ENCODE peak calls at places on chromosomes 1 and 21, in eight cellular contexts. E is ovary, T is stomach, Q is upper lobe of left lung, O is H1, K is A549, R is K562, M is transverse colon. V is an unnamed sample.

GRCh38 chr21:36135391-36136094 is 664 bp downstream of the CBR3 start:
- DNase-seq in E (peak), T (peak), Q (peak), O (peak), K (peak), R (no peak), M (peak), V (peak)

GRCh38 chr21:45991606-45992301 is 10.2 kb downstream of the COL6A1 start:
- DNase-seq in E (peak), T (peak), Q (no peak), O (no peak), K (no peak), R (no peak), M (no peak), V (peak)

GRCh38 chr21:34498623-34499022 is 13.4 kb downstream of the KCNE1 start:
- DNase-seq in E (no peak), T (no peak), Q (no peak), O (no peak), K (no peak), R (no peak), M (no peak), V (no peak)

GRCh38 chr21:35697321-35697808 is 363.0 kb downstream of the SETD4 start:
- DNase-seq in E (peak), T (peak), Q (peak), O (no peak), K (no peak), R (peak), M (peak), V (peak)

GRCh38 chr1:21914880-21915640 is 22.1 kb downstream of the HSPG2 start:
- DNase-seq in E (no peak), T (peak), Q (no peak), O (no peak), K (no peak), R (peak), M (peak), V (no peak)

GRCh38 chr1:246117066-246117791 is 389.9 kb downstream of the SMYD3 start:
- DNase-seq in E (no peak), T (peak), Q (peak), O (no peak), K (peak), R (peak), M (peak), V (no peak)

GRCh38 chr1:113141650-113142473 is 68.9 kb downstream of the LRIG2 start:
- DNase-seq in E (no peak), T (no peak), Q (no peak), O (no peak), K (peak), R (peak), M (no peak), V (no peak)

GRCh38 chr1:13725714-13726175 is 25.8 kb downstream of the PRDM2 start:
- DNase-seq in E (no peak), T (peak), Q (no peak), O (no peak), K (peak), R (peak), M (peak), V (no peak)

GRCh38 chr1:107141491-107142369 is 891 bp downstream of the NTNG1 start:
- DNase-seq in E (no peak), T (no peak), Q (no peak), O (peak), K (peak), R (peak), M (no peak), V (no peak)

GRCh38 chr1:202940561-202940960 is 13.5 kb upstream of the KLHL12 start:
- DNase-seq in E (no peak), T (no peak), Q (no peak), O (no peak), K (no peak), R (no peak), M (no peak), V (no peak)

GRCh38 chr1:72745413-72745812 is 463.1 kb upstream of the NEGR1 start:
- DNase-seq in E (no peak), T (no peak), Q (no peak), O (no peak), K (no peak), R (no peak), M (no peak), V (no peak)

DNA sequence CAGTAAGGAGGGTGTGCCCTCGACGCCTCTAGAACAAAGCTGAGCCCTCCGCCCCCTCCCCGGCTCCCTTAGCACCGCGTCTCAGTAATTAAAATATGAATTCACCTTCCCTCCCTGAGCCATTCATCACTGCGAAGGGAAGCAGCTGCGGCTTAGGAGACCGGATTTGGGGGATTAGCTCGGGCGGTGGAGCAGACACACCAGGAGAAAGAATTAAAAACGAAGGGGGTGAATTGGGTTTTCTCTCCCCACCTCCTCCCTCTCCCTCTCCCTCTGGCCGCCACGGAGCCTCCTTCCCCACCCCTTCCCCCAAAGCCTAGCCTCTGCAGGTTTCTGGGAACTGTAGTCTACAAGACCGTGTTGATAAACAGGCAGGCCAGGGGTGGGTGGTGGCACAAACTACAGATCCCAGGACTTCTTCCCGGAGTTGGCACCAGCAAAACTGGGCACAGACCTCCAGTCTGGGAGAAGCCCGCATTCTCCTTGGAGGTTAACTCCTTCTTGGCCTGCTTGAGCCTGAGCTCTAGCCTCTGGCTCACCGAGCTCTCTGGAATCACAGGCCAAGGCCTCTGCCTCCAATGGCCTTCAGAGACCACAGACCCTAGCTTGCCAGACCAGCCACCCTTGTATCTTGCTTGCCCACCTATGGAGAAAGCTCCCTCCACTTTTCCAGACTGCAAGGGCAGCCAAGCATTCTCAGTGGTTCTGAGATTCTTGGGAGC is 10.8 kb downstream of the BLACAT1 start:
- DNase-seq in E (peak), T (peak), Q (peak), O (peak), K (no peak), R (peak), M (peak), V (peak)
- TF ChIP-seq EP300 in E (no peak), T (no peak), Q (no peak), O (peak), K (no peak), R (no peak), M (no peak), V (no peak)

DNA sequence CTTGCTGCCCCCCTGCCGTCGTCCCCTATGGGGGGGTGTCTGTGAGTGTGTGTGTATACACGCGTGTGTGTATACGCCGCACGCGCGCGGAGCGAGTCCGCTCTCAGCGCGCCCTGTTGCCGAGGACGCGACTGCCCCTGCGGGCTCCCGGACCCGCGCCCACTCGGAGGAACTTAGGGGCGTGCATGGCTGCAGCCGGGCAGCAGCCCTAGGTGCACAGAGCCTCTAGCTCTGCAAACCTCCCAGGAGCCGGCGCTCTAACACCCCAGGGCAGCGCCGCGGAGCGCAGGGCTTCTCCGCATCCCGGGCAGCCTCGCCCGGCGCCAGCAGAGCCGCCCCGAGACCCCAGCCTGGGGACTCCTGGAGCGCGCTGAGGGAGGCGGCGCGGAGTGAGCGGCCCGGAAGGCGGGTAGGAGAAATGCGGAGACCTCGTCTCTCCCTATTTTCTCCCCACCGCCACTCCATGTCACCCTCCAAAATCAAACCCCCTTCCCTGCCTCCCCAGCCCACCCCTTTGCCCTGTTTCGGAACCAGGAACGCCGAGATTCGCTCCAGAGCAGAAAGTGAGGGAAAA is 574 bp downstream of the ITPKB start:
- DNase-seq in E (peak), T (peak), Q (no peak), O (peak), K (peak), R (no peak), M (peak), V (no peak)
- TF ChIP-seq POLR2A in E (no peak), T (no peak), Q (no peak), O (no peak), K (peak), R (no peak), M (no peak), V (no peak)

GRCh38 chr21:39503138-39503762 is 51.5 kb downstream of the SH3BGR start:
- DNase-seq in E (no peak), T (no peak), Q (no peak), O (no peak), K (no peak), R (no peak), M (no peak), V (no peak)

GRCh38 chr21:39504230-39504629 is 52.5 kb downstream of the SH3BGR start:
- DNase-seq in E (no peak), T (no peak), Q (no peak), O (no peak), K (no peak), R (no peak), M (no peak), V (no peak)

GRCh38 chr21:39502631-39503030 is 50.9 kb downstream of the SH3BGR start:
- DNase-seq in E (no peak), T (no peak), Q (no peak), O (no peak), K (no peak), R (no peak), M (no peak), V (no peak)

GRCh38 chr21:39499156-39499555 is 47.4 kb downstream of the SH3BGR start:
- DNase-seq in E (no peak), T (no peak), Q (no peak), O (no peak), K (no peak), R (no peak), M (no peak), V (no peak)
- H3K4me3 ChIP-seq in E (no peak), T (no peak), Q (no peak), O (no peak), K (no peak), R (no peak), M (no peak), V (no peak)

GRCh38 chr1:162390396-162391185 is 9.1 kb downstream of the C1orf226 start:
- DNase-seq in E (no peak), T (no peak), Q (no peak), O (peak), K (no peak), R (no peak), M (no peak), V (no peak)

GRCh38 chr1:162388083-162388594 is 6.6 kb downstream of the C1orf226 start:
- DNase-seq in E (no peak), T (no peak), Q (no peak), O (no peak), K (no peak), R (no peak), M (no peak), V (no peak)

GRCh38 chr1:162389971-162390370 is 8.4 kb downstream of the C1orf226 start:
- DNase-seq in E (no peak), T (no peak), Q (no peak), O (peak), K (no peak), R (peak), M (no peak), V (no peak)

GRCh38 chr1:162388615-162389014 is 7.1 kb downstream of the C1orf226 start:
- DNase-seq in E (no peak), T (no peak), Q (no peak), O (peak), K (no peak), R (no peak), M (no peak), V (no peak)

DNA sequence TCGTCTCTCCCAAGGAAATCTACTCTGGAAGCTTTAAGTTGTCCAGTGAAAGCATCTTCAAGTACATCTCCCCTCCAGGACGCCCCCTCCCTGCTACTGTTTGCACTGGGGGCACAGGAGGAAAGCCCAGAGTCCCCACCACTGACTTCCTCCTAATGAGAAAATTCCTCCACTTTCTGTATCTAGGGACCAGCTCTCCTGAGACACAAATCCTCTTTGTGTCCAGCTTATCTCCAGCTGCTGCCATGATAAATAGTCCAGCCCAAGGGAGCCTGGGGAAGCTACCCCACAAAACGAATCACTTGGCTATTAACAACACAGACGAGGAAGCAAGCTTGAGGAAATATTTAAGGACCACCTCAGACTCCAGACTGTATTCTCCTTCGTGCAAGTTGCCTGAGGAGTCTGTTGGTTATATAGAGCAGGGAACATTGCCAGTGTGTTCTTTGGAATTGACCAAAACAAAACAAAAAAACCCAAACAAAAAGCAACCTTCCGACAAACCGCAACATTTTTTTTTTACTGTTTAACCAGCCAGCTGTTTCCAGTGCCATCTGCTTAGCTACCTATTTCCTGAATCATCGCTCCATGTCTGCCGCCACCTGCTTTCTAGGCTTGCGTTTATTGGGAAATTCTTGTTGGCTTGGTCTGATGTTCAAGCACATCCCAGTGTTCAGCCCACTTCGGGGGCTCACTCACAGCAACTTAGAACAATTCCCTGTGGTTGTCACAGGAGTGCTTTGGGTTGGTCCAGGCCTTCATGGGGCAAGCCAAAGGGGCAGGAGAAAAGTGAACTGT is 7.7 kb downstream of the C1orf226 start:
- DNase-seq in E (no peak), T (no peak), Q (no peak), O (peak), K (no peak), R (peak), M (no peak), V (no peak)
- TF ChIP-seq EP300 in E (no peak), T (no peak), Q (no peak), O (no peak), K (no peak), R (no peak), M (no peak), V (no peak)

DNA sequence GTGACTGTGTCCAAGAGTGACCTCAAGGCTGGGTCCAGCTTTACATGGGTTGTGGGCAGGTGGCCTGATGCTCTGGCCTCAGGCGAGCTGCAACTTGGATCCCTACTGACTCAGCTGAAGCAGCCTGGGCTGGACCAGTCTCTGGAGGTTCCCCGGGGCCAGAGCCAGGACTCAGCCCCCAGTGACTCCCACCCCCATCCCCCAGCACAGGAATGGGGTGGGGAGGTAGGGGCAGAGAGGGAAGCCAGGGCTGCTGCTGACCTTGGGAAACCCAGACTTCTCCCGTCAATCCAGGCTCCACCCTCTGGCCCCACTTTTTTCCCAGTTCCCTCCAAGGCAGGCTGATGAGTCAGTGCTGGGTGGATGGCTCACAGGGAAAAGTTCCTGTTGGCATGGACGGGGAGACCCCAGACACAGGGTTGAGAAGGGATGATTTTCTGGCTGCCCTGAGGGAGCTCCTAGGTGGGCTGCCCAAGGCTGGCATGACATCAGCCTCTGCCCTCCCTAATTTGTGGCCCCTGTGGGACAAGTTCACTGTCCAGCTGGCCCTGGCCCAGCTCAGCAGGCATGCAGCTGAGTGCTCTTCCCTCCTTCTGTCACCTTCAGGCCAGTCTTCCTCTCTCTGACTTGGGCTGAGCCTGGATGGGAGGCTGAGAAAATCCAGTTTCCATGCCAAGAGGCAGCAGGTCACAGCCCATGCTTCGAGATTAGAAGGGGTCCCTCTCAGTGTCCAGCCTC is 2.2 kb downstream of the ZC3H12A start:
- DNase-seq in E (peak), T (peak), Q (peak), O (no peak), K (peak), R (peak), M (peak), V (peak)
- TF ChIP-seq POLR2A in E (no peak), T (peak), Q (no peak), O (no peak), K (no peak), R (no peak), M (no peak), V (no peak)

GRCh38 chr1:157166581-157166980 is 28.4 kb upstream of the ETV3 start:
- DNase-seq in E (no peak), T (no peak), Q (no peak), O (no peak), K (no peak), R (no peak), M (no peak), V (no peak)

GRCh38 chr1:157161901-157162300 is 23.7 kb upstream of the ETV3 start:
- DNase-seq in E (no peak), T (no peak), Q (no peak), O (no peak), K (no peak), R (no peak), M (no peak), V (no peak)

GRCh38 chr1:157162345-157162744 is 24.1 kb upstream of the ETV3 start:
- DNase-seq in E (no peak), T (no peak), Q (no peak), O (no peak), K (no peak), R (no peak), M (no peak), V (no peak)

GRCh38 chr1:157167437-157167836 is 29.2 kb upstream of the ETV3 start:
- DNase-seq in E (no peak), T (no peak), Q (no peak), O (no peak), K (no peak), R (no peak), M (no peak), V (no peak)

GRCh38 chr1:157163273-157164127 is 25.3 kb upstream of the ETV3 start:
- DNase-seq in E (peak), T (peak), Q (peak), O (peak), K (peak), R (peak), M (peak), V (peak)
- H3K4me3 ChIP-seq in E (no peak), T (no peak), Q (no peak), O (no peak), K (peak), R (no peak), M (no peak), V (no peak)

GRCh38 chr1:20280399-20280798 is 10.3 kb upstream of the VWA5B1 start:
- DNase-seq in E (no peak), T (no peak), Q (no peak), O (no peak), K (no peak), R (no peak), M (no peak), V (no peak)
- TF ChIP-seq EP300 in E (no peak), T (no peak), Q (no peak), O (no peak), K (no peak), R (no peak), M (no peak), V (no peak)

V was measured in sigmoid colon.